ENCODE peak calls at places on chromosome 10, in six cellular contexts. M is HTR-8/SVneo; O is stimulated activated CD4-positive, alpha-beta T cell treated with anti-CD3 and anti-CD28 coated beads, Interleukin-15, amount 100 ng/mL, for 24 hours; F is neural progenitor cell; I is HFFc6; Q is posterior vena cava. U is an unnamed sample.

GRCh38 chr10:44262551-44263251 is 122.2 kb downstream of the CXCL12 start:
- DNase-seq in I (no peak), M (no peak), F (no peak), O (no peak), Q (no peak), U (no peak)

GRCh38 chr10:59627366-59628018 is 82.2 kb downstream of the SLC16A9 start:
- DNase-seq in I (no peak), M (no peak), F (no peak), O (no peak), Q (no peak), U (no peak)

GRCh38 chr10:79292789-79293746 is 54.2 kb upstream of the PPIF start:
- DNase-seq in F (peak; percentile 48), I (no peak), M (peak; percentile 61), Q (no peak), O (peak; percentile 47), U (no peak)

GRCh38 chr10:56341612-56342011 is 19.4 kb downstream of the ZWINT start:
- DNase-seq in M (no peak), Q (no peak), O (no peak), F (no peak), I (no peak), U (no peak)

GRCh38 chr10:21334891-21335696 is 190.4 kb downstream of the SKIDA1 start:
- DNase-seq in I (peak; percentile 80), M (peak; percentile 54), O (no peak), Q (peak; percentile 93), F (no peak), U (no peak)

GRCh38 chr10:127563718-127564553 is 14.8 kb downstream of the NPS start:
- DNase-seq in O (peak; percentile 56), I (no peak), Q (no peak), F (peak; percentile 15), M (no peak), U (no peak)

GRCh38 chr10:80356563-80356999 is at the start of the genes DYDC1 and DYDC2:
- DNase-seq in F (peak; percentile 94), M (no peak), O (peak; percentile 69), Q (peak; percentile 82), I (no peak), U (no peak)

GRCh38 chr10:62083413-62083794 is 181.9 kb downstream of the ARID5B start:
- DNase-seq in I (no peak), O (no peak), Q (no peak), M (no peak), F (no peak), U (no peak)

GRCh38 chr10:25080880-25081581 is 64.6 kb downstream of the THNSL1 start:
- DNase-seq in I (peak; percentile 83), O (peak; percentile 73), M (peak; percentile 86), F (peak; percentile 88), Q (peak; percentile 89), U (peak; percentile 58)

GRCh38 chr10:96720422-96721206 is at the start of gene PIK3AP1:
- DNase-seq in Q (peak; percentile 91), O (peak; percentile 65), M (peak; percentile 55), I (no peak), F (peak; percentile 71), U (no peak)

GRCh38 chr10:8444630-8445029 is 390.1 kb downstream of the GATA3 start:
- DNase-seq in Q (no peak), M (peak; percentile 14), O (peak; percentile 30), I (no peak), F (peak; percentile 65), U (no peak)

GRCh38 chr10:17655009-17655408 is 11.1 kb downstream of the STAM start:
- DNase-seq in F (no peak), Q (no peak), I (no peak), M (no peak), O (no peak), U (no peak)

GRCh38 chr10:86182150-86182549 is 184.4 kb downstream of the GRID1 start:
- DNase-seq in Q (peak; percentile 69), F (peak; percentile 7), M (no peak), I (no peak), O (no peak), U (no peak)

GRCh38 chr10:62016477-62017140 is 115.1 kb downstream of the ARID5B start:
- DNase-seq in Q (no peak), O (no peak), I (no peak), M (no peak), F (no peak), U (no peak)

U was measured in retinal pigment epithelial cell.